ENCODE peak calls at places on chromosomes 16 and 17, in seven cellular contexts. F is activated gamma-delta T cell; G is activated CD4-positive, alpha-beta T cell treated with anti-CD3 and anti-CD28 coated beads, Interleukin-2, amount 50 U/mL, for 1 hour; L is posterior vena cava; S is ureter; P is Kasumi-1; Z is SK-N-SH. O is an unnamed sample.

GRCh38 chr17:48841395-48841831 is 10.6 kb downstream of the CALCOCO2 start:
- DNase-seq in F (no peak), L (no peak), S (no peak), G (no peak), P (peak), Z (no peak), O (peak)

GRCh38 chr17:42814633-42815399 is 9.3 kb downstream of the BECN1 start:
- DNase-seq in P (peak), Z (no peak), S (no peak), G (no peak), L (no peak), F (no peak), O (no peak)

GRCh38 chr17:17840751-17841591 is 4.2 kb upstream of the SREBF1 start:
- DNase-seq in L (no peak), S (no peak), G (no peak), P (no peak), Z (no peak), F (no peak), O (no peak)

GRCh38 chr17:13027246-13027645 is 9.4 kb upstream of the ELAC2 start:
- DNase-seq in Z (no peak), G (no peak), F (no peak), L (no peak), P (no peak), S (no peak), O (no peak)

GRCh38 chr16:560221-560700 is at the start of gene PRR35:
- DNase-seq in L (no peak), F (no peak), S (no peak), P (no peak), G (no peak), Z (peak), O (no peak)

GRCh38 chr17:54967621-54968258 is 714 bp downstream of the COX11 start:
- DNase-seq in P (peak), G (no peak), L (no peak), F (no peak), S (no peak), Z (peak), O (peak)

GRCh38 chr16:50526249-50526648 is 21.9 kb upstream of the NKD1 start:
- DNase-seq in G (no peak), P (no peak), L (no peak), S (no peak), Z (no peak), F (no peak), O (no peak)

GRCh38 chr16:2475413-2476344 is 752 bp downstream of the TBC1D24 start:
- DNase-seq in S (peak), P (no peak), G (peak), Z (peak), L (no peak), F (no peak), O (no peak)

GRCh38 chr17:51652529-51652928 is 392.2 kb downstream of the UTP18 start:
- DNase-seq in L (no peak), F (no peak), P (no peak), Z (no peak), G (no peak), S (no peak), O (no peak)

GRCh38 chr16:24282129-24282528 is 26.0 kb downstream of the CACNG3 start:
- DNase-seq in Z (no peak), F (no peak), G (no peak), S (no peak), P (peak), L (no peak), O (no peak)

GRCh38 chr17:76076765-76077581 is 2.0 kb upstream of the ZACN start:
- DNase-seq in F (no peak), Z (peak), P (no peak), L (no peak), S (no peak), G (peak), O (peak)

GRCh38 chr16:20260215-20261009 is 66.9 kb downstream of the GP2 start:
- DNase-seq in S (no peak), L (no peak), P (no peak), F (no peak), G (no peak), Z (no peak), O (no peak)

GRCh38 chr16:67547423-67548264 is 14.7 kb upstream of the CTCF start:
- DNase-seq in S (no peak), P (peak), L (peak), F (no peak), Z (no peak), G (peak), O (peak)

GRCh38 chr17:57939797-57940196 is 15.4 kb downstream of the CUEDC1 start:
- DNase-seq in S (no peak), Z (no peak), F (no peak), L (peak), P (peak), G (no peak), O (peak)

GRCh38 chr17:55549140-55549539 is 37.9 kb upstream of the SMIM36 start:
- DNase-seq in L (no peak), S (no peak), F (no peak), Z (no peak), P (peak), G (no peak), O (peak)

GRCh38 chr16:88691924-88692560 is 5.7 kb upstream of the SNAI3 start:
- DNase-seq in Z (no peak), S (peak), G (no peak), L (no peak), F (no peak), P (peak), O (no peak)

GRCh38 chr17:32536736-32537646 is 50.2 kb downstream of the CDK5R1 start:
- DNase-seq in Z (no peak), L (no peak), S (no peak), F (no peak), P (no peak), G (no peak), O (no peak)

GRCh38 chr16:65658339-65659275 is 536.7 kb upstream of the CDH11 start:
- DNase-seq in S (no peak), F (no peak), L (peak), G (no peak), P (no peak), Z (peak), O (no peak)

GRCh38 chr17:57004944-57005579 is 27.1 kb downstream of the SCPEP1 start:
- DNase-seq in Z (no peak), P (peak), G (no peak), F (no peak), S (peak), L (no peak), O (peak)

GRCh38 chr16:4077083-4077714 is 39.0 kb downstream of the ADCY9 start:
- DNase-seq in G (no peak), F (no peak), L (peak), S (no peak), Z (no peak), P (no peak), O (no peak)

GRCh38 chr16:16868727-16869126 is 489.8 kb downstream of the NPIPA7 start:
- DNase-seq in G (no peak), S (no peak), P (no peak), L (no peak), F (no peak), Z (no peak), O (no peak)

GRCh38 chr17:3511841-3512511 is 36.2 kb downstream of the ASPA start:
- DNase-seq in S (no peak), G (no peak), P (no peak), Z (no peak), L (no peak), F (no peak), O (no peak)

GRCh38 chr16:17459903-17460521 is 10.7 kb downstream of the XYLT1 start:
- DNase-seq in Z (no peak), P (no peak), G (no peak), S (no peak), F (no peak), L (no peak), O (peak)

O was measured in germinal center.